ENCODE peak calls at places on chromosomes 12 and 14, in four cellular contexts. One of them, this sample, is unnamed.

GRCh38 chr12:53325539-53326061 is 4.2 kb upstream of the AAAS start:
- DNase-seq in astrocyte of the spinal cord: no peak
- DNase-seq in BJ: no peak
- DNase-seq in brain microvascular endothelial cell: no peak
- DNase-seq in this sample: no peak

GRCh38 chr14:95045255-95045701 is 112.1 kb downstream of the DICER1 start:
- DNase-seq in astrocyte of the spinal cord: no peak
- DNase-seq in BJ: no peak
- DNase-seq in brain microvascular endothelial cell: no peak
- DNase-seq in this sample: no peak

GRCh38 chr12:57864811-57865751 is 18.6 kb upstream of the CTDSP2 start:
- DNase-seq in BJ: peak
- DNase-seq in brain microvascular endothelial cell: peak
- DNase-seq in astrocyte of the spinal cord: peak
- DNase-seq in this sample: no peak

GRCh38 chr12:105106621-105107020 is 910 bp upstream of the WASHC4 start:
- DNase-seq in brain microvascular endothelial cell: no peak
- DNase-seq in astrocyte of the spinal cord: no peak
- DNase-seq in BJ: no peak
- DNase-seq in this sample: no peak

GRCh38 chr14:66650491-66650911 is 142.6 kb downstream of the GPHN start:
- DNase-seq in astrocyte of the spinal cord: no peak
- DNase-seq in BJ: no peak
- DNase-seq in brain microvascular endothelial cell: no peak
- DNase-seq in this sample: no peak

GRCh38 chr14:69637503-69638030 is 26.2 kb downstream of the SUSD6 start:
- DNase-seq in BJ: no peak
- DNase-seq in brain microvascular endothelial cell: no peak
- DNase-seq in astrocyte of the spinal cord: no peak
- DNase-seq in this sample: no peak

GRCh38 chr12:118064608-118065007 is 3.6 kb upstream of the WSB2 start:
- DNase-seq in astrocyte of the spinal cord: no peak
- DNase-seq in brain microvascular endothelial cell: no peak
- DNase-seq in BJ: no peak
- DNase-seq in this sample: no peak

GRCh38 chr12:125890983-125891382 is 825.7 kb downstream of the AACS start:
- DNase-seq in brain microvascular endothelial cell: no peak
- DNase-seq in BJ: no peak
- DNase-seq in astrocyte of the spinal cord: peak
- DNase-seq in this sample: no peak

GRCh38 chr12:115541891-115542361 is 735.6 kb downstream of the MED13L start:
- DNase-seq in brain microvascular endothelial cell: no peak
- DNase-seq in astrocyte of the spinal cord: peak
- DNase-seq in BJ: no peak
- DNase-seq in this sample: peak

GRCh38 chr14:83172363-83172762 is 1638.7 kb upstream of the SEL1L start:
- DNase-seq in astrocyte of the spinal cord: peak
- DNase-seq in brain microvascular endothelial cell: peak
- DNase-seq in BJ: no peak
- DNase-seq in this sample: no peak

GRCh38 chr14:24013654-24014514 is 25.2 kb downstream of the DHRS4L2 start:
- DNase-seq in astrocyte of the spinal cord: peak
- DNase-seq in BJ: peak
- DNase-seq in brain microvascular endothelial cell: peak
- DNase-seq in this sample: no peak

GRCh38 chr14:81366259-81366658 is 33.9 kb downstream of the STON2 start:
- DNase-seq in astrocyte of the spinal cord: peak
- DNase-seq in brain microvascular endothelial cell: no peak
- DNase-seq in BJ: no peak
- DNase-seq in this sample: no peak

GRCh38 chr12:47828967-47829482 is 9.3 kb upstream of the HDAC7 start:
- DNase-seq in brain microvascular endothelial cell: no peak
- DNase-seq in BJ: no peak
- DNase-seq in astrocyte of the spinal cord: peak
- DNase-seq in this sample: no peak

DNA sequence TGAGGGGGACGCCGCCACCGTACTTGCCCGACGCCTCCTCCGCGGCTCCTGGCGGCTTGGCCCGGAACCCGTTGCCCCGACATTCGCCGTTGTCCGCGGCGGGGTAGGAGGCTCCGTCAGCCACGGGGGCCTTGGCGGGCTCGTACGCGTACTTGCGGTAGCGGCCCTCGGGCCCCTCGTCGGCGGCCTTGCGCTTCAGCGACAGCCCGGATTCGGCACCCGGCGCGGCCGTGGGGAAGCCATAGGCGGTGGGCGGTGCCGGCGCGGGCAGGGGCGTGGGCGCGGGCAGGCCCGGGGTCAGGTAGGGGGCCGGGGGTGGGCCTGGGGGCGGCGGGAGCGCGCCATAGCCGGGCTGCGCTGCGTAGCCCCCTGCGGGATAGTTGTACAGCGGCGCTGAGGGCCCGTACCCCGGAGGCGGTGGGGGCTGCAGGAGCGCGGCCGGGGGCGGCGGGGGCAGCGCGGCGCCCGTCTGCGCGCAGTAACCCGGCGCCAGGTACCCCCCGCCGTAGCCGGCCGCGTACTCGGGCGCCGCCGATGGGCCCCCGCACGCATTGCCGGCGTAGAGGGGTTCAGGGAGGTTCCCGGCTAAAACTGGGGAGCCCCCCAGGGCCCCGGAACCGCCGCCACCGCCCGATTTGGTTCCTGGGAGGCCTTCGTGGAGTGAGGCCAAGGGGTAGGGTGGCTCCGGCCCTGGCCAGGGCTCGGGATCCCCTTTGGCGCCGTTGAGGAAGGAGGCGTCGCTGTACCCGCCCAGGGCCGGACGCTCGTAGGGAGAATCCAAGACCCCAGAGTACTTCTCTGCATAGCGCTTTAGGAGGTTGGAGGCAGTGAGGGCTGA is 26.9 kb downstream of the FIGNL2 start:
- DNase-seq in BJ: no peak
- DNase-seq in astrocyte of the spinal cord: no peak
- DNase-seq in brain microvascular endothelial cell: no peak
- DNase-seq in this sample: no peak
- TF ChIP-seq CTCF in BJ: no peak
- TF ChIP-seq CTCF in astrocyte of the spinal cord: no peak
- TF ChIP-seq CTCF in brain microvascular endothelial cell: no peak
- TF ChIP-seq CTCF in this sample: no peak

GRCh38 chr12:120901818-120902217 is 2.3 kb downstream of the SPPL3 start:
- DNase-seq in astrocyte of the spinal cord: no peak
- DNase-seq in brain microvascular endothelial cell: no peak
- DNase-seq in BJ: no peak
- DNase-seq in this sample: no peak
- H3K4me3 ChIP-seq in astrocyte of the spinal cord: no peak
- H3K4me3 ChIP-seq in brain microvascular endothelial cell: no peak
- H3K4me3 ChIP-seq in BJ: no peak
- H3K4me3 ChIP-seq in this sample: no peak

GRCh38 chr14:68402525-68403101 is 390.3 kb downstream of the ZFP36L1 start:
- DNase-seq in BJ: no peak
- DNase-seq in brain microvascular endothelial cell: no peak
- DNase-seq in astrocyte of the spinal cord: no peak
- DNase-seq in this sample: no peak

GRCh38 chr14:68403191-68403781 is 389.6 kb downstream of the ZFP36L1 start:
- DNase-seq in brain microvascular endothelial cell: no peak
- DNase-seq in BJ: peak
- DNase-seq in astrocyte of the spinal cord: no peak
- DNase-seq in this sample: no peak

GRCh38 chr14:68399971-68400370 is 392.9 kb downstream of the ZFP36L1 start:
- DNase-seq in BJ: no peak
- DNase-seq in brain microvascular endothelial cell: no peak
- DNase-seq in astrocyte of the spinal cord: no peak
- DNase-seq in this sample: no peak

GRCh38 chr14:68401855-68402254 is 391.0 kb downstream of the ZFP36L1 start:
- DNase-seq in BJ: no peak
- DNase-seq in astrocyte of the spinal cord: no peak
- DNase-seq in brain microvascular endothelial cell: no peak
- DNase-seq in this sample: no peak

GRCh38 chr14:68401320-68401719 is 391.5 kb downstream of the ZFP36L1 start:
- DNase-seq in brain microvascular endothelial cell: no peak
- DNase-seq in BJ: no peak
- DNase-seq in astrocyte of the spinal cord: no peak
- DNase-seq in this sample: no peak
- TF ChIP-seq CTCF in brain microvascular endothelial cell: no peak
- TF ChIP-seq CTCF in BJ: no peak
- TF ChIP-seq CTCF in astrocyte of the spinal cord: no peak
- TF ChIP-seq CTCF in this sample: no peak

DNA sequence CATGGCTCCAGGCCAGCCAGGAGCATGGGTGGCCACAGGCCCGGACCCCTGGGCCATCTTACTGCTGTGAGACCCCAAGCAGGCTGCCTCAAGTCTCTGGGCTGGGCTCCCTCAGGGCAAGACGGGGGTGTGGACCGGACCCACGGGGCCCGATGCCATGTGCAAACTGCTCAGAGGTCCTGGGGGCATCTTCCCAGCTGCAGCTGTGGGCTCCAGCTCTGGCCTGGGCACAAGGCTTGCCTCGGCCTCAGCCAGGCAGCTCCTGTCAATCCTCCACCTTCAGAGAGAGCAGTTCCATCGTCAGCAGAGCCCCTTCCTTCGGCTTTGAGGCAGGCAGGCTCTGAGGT is 12.4 kb upstream of the GPR132 start:
- DNase-seq in BJ: no peak
- DNase-seq in astrocyte of the spinal cord: no peak
- DNase-seq in brain microvascular endothelial cell: no peak
- DNase-seq in this sample: no peak
- H3K4me3 ChIP-seq in BJ: no peak
- H3K4me3 ChIP-seq in astrocyte of the spinal cord: no peak
- H3K4me3 ChIP-seq in brain microvascular endothelial cell: no peak
- H3K4me3 ChIP-seq in this sample: no peak

DNA sequence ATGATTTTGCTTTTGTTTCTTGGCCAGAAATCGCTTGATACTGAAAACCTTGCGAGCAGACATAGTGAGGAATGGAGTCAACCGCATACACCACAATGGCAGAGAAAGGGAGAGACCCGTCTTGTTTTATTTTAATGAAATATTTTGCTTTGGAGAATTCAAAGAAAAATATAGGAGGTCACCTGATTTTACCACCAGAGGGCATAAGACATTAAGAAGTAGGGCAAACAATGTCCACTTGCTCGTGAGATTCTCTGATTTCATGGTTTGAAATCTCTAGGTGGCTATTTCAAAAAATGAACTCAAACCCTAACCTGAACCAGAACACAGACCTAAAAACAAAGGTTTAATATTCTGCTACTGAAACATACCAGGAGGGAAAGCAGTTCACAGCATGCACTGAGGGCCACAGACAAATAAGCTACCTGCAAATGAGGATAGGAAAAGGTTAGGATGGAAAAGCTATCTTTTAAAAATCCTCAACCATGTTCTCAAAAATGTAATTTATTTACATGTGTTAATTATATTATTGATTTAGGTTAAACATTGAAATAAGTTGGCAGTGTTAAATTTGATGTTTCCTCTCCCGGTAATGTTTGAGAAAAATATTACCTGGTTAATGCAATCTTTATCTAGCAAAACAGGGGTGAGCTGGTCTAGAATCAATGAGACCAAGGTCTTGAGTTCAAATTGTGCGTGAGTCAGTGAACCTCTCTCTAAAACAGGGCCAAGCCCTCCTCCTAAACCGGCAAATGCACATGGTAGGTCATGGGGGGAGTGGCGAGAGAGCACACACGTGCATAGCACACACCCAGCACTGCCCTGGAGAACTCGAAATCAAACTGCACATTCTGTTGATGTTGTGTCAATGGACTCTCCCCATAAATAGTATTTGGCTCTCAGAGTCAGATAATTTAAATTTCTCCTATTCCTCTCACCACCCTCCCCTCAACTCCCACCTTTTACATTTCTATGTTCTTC is 12.5 kb downstream of the IFNG-AS1 start:
- DNase-seq in astrocyte of the spinal cord: peak
- DNase-seq in BJ: no peak
- DNase-seq in brain microvascular endothelial cell: no peak
- DNase-seq in this sample: peak
- TF ChIP-seq CTCF in astrocyte of the spinal cord: peak
- TF ChIP-seq CTCF in BJ: peak
- TF ChIP-seq CTCF in brain microvascular endothelial cell: peak
- TF ChIP-seq CTCF in this sample: peak

DNA sequence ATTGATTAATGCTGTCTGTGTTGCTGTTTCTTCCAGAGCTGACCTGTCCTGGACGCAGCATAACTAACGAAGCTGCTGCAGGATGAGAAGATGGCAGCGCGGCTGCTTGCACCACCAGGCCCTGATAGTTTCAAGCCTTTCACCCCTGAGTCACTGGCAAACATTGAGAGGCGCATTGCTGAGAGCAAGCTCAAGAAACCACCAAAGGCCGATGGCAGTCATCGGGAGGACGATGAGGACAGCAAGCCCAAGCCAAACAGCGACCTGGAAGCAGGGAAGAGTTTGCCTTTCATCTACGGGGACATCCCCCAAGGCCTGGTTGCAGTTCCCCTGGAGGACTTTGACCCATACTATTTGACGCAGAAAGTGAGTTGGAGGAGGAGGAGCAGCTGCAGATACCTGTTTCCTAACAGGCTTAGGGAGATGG is 71.7 kb downstream of the SCN8A start:
- DNase-seq in astrocyte of the spinal cord: no peak
- DNase-seq in brain microvascular endothelial cell: no peak
- DNase-seq in BJ: no peak
- DNase-seq in this sample: no peak
- H3K4me3 ChIP-seq in astrocyte of the spinal cord: no peak
- H3K4me3 ChIP-seq in brain microvascular endothelial cell: no peak
- H3K4me3 ChIP-seq in BJ: no peak
- H3K4me3 ChIP-seq in this sample: no peak

GRCh38 chr12:127025545-127025944 is 1241.4 kb upstream of the TMEM132C start:
- DNase-seq in brain microvascular endothelial cell: no peak
- DNase-seq in BJ: no peak
- DNase-seq in astrocyte of the spinal cord: peak
- DNase-seq in this sample: no peak
- TF ChIP-seq CTCF in brain microvascular endothelial cell: peak
- TF ChIP-seq CTCF in BJ: peak
- TF ChIP-seq CTCF in astrocyte of the spinal cord: peak
- TF ChIP-seq CTCF in this sample: peak

DNA sequence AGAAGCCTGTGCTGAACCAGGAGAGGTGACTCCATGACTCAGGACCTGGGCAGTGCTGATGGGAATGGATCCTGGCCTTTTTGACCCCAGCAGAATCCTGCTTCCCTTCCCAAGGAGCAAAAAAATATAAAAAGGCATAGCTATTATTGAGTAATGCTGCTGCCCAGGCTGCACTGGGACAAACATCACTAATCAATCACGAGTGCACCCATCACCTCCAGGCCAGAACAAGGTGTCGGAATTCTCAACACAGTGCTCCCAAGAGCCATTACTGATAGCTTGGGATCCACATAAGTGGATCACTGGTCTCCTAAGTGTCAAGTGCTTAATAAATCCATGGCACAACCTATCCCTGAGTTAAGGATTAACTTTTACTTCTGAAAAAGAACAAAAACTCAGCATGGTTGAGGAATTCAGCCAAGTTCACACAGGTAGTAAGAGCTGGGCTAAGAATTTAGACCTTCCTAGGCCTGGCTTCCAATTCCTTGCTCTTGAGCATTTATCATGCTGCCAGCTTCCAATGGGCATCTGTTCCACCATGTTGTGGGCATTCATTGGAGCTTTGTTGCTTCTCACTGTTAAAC is 31.9 kb downstream of the IRF2BPL start:
- DNase-seq in astrocyte of the spinal cord: no peak
- DNase-seq in brain microvascular endothelial cell: no peak
- DNase-seq in BJ: no peak
- DNase-seq in this sample: no peak
- H3K4me3 ChIP-seq in astrocyte of the spinal cord: no peak
- H3K4me3 ChIP-seq in brain microvascular endothelial cell: no peak
- H3K4me3 ChIP-seq in BJ: no peak
- H3K4me3 ChIP-seq in this sample: no peak